ENCODE peak calls at places on chromosomes 7 and 10, in eight cellular contexts. One of them, this sample, is unnamed.

GRCh38 chr7:147492621-147493020 is 1097.9 kb upstream of the C7orf33 start:
- DNase-seq in stomach: no peak
- DNase-seq in SK-N-SH: no peak
- DNase-seq in kidney: no peak
- DNase-seq in breast epithelium: no peak
- DNase-seq in cardiac muscle cell: peak
- DNase-seq in CD4-positive, alpha-beta T cell: no peak
- DNase-seq in PC-9: no peak
- DNase-seq in this sample: no peak

GRCh38 chr7:130388671-130389070 is 8.4 kb downstream of the CPA1 start:
- DNase-seq in kidney: no peak
- DNase-seq in PC-9: no peak
- DNase-seq in CD4-positive, alpha-beta T cell: no peak
- DNase-seq in stomach: no peak
- DNase-seq in breast epithelium: no peak
- DNase-seq in cardiac muscle cell: no peak
- DNase-seq in SK-N-SH: no peak
- DNase-seq in this sample: no peak

GRCh38 chr7:101308245-101309085 is 13.1 kb downstream of the IFT22 start:
- DNase-seq in PC-9: peak
- DNase-seq in kidney: peak
- DNase-seq in CD4-positive, alpha-beta T cell: no peak
- DNase-seq in breast epithelium: peak
- DNase-seq in stomach: peak
- DNase-seq in cardiac muscle cell: peak
- DNase-seq in SK-N-SH: peak
- DNase-seq in this sample: peak

GRCh38 chr10:119509909-119510451 is 32.5 kb downstream of the RGS10 start:
- DNase-seq in SK-N-SH: peak
- DNase-seq in kidney: no peak
- DNase-seq in PC-9: peak
- DNase-seq in cardiac muscle cell: peak
- DNase-seq in breast epithelium: peak
- DNase-seq in stomach: peak
- DNase-seq in CD4-positive, alpha-beta T cell: no peak
- DNase-seq in this sample: no peak

GRCh38 chr10:106716375-106716774 is 448.1 kb downstream of the SORCS1 start:
- DNase-seq in kidney: no peak
- DNase-seq in CD4-positive, alpha-beta T cell: no peak
- DNase-seq in SK-N-SH: no peak
- DNase-seq in breast epithelium: no peak
- DNase-seq in PC-9: no peak
- DNase-seq in stomach: no peak
- DNase-seq in cardiac muscle cell: no peak
- DNase-seq in this sample: no peak

GRCh38 chr10:13712799-13713581 is 126.2 kb downstream of the PRPF18 start:
- DNase-seq in stomach: peak
- DNase-seq in SK-N-SH: no peak
- DNase-seq in cardiac muscle cell: peak
- DNase-seq in CD4-positive, alpha-beta T cell: no peak
- DNase-seq in kidney: peak
- DNase-seq in breast epithelium: no peak
- DNase-seq in PC-9: peak
- DNase-seq in this sample: peak

GRCh38 chr7:1372671-1373379 is 86.4 kb downstream of the MICALL2 start:
- DNase-seq in kidney: peak
- DNase-seq in breast epithelium: no peak
- DNase-seq in SK-N-SH: no peak
- DNase-seq in CD4-positive, alpha-beta T cell: no peak
- DNase-seq in PC-9: no peak
- DNase-seq in stomach: no peak
- DNase-seq in cardiac muscle cell: no peak
- DNase-seq in this sample: no peak

GRCh38 chr7:47515305-47515834 is 66.5 kb downstream of the TNS3 start:
- DNase-seq in PC-9: no peak
- DNase-seq in kidney: no peak
- DNase-seq in SK-N-SH: no peak
- DNase-seq in cardiac muscle cell: no peak
- DNase-seq in breast epithelium: no peak
- DNase-seq in CD4-positive, alpha-beta T cell: no peak
- DNase-seq in stomach: no peak
- DNase-seq in this sample: no peak

GRCh38 chr7:99694912-99695304 is 15.1 kb upstream of the CYP3A5 start:
- DNase-seq in cardiac muscle cell: no peak
- DNase-seq in stomach: no peak
- DNase-seq in SK-N-SH: no peak
- DNase-seq in PC-9: no peak
- DNase-seq in CD4-positive, alpha-beta T cell: no peak
- DNase-seq in kidney: no peak
- DNase-seq in breast epithelium: no peak
- DNase-seq in this sample: no peak

GRCh38 chr7:99694201-99694911 is 14.6 kb upstream of the CYP3A5 start:
- DNase-seq in CD4-positive, alpha-beta T cell: no peak
- DNase-seq in breast epithelium: no peak
- DNase-seq in cardiac muscle cell: no peak
- DNase-seq in stomach: no peak
- DNase-seq in PC-9: no peak
- DNase-seq in kidney: no peak
- DNase-seq in SK-N-SH: no peak
- DNase-seq in this sample: no peak

GRCh38 chr7:99693100-99693426 is 13.3 kb upstream of the CYP3A5 start:
- DNase-seq in PC-9: no peak
- DNase-seq in kidney: no peak
- DNase-seq in CD4-positive, alpha-beta T cell: no peak
- DNase-seq in stomach: no peak
- DNase-seq in SK-N-SH: no peak
- DNase-seq in cardiac muscle cell: no peak
- DNase-seq in breast epithelium: no peak
- DNase-seq in this sample: no peak

DNA sequence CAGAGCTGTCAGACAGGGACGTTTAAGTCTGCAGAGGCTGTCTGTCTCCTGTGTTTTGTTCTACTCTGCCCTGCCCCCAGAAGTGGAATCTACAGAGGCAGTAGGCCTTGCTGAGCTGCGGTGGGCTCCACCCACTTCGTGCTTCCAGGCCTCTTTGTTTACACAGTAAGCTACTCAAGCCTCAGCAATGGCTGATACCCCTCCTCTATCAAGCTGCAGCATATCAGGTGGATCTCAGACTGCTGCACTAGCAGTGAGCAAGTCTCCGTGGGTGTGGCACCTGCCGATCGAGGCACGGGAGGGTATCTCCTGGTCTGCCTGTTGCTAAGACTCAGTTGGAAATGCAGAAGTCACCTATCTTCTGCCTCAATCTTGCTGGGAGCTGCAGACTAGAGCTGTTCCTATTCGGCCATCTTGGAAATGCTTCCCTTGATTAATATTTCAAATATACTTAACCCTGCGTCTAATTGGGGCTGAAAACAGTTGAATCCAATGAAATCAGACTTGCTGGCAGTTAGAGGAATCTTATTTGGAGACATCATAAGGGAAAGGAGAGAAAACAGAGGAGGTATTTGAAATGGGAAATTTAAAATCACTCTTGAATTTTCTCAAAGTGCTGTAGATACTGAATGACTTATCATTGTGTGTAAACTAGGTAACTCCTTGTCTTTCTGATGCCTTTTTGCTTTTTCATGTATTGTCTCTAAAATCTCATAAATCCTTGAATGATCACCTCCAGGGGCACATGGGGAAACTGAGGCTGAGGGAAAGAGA is 13.8 kb upstream of the CYP3A5 start:
- DNase-seq in breast epithelium: no peak
- DNase-seq in kidney: no peak
- DNase-seq in CD4-positive, alpha-beta T cell: peak
- DNase-seq in cardiac muscle cell: no peak
- DNase-seq in PC-9: peak
- DNase-seq in SK-N-SH: no peak
- DNase-seq in stomach: peak
- DNase-seq in this sample: no peak
- TF ChIP-seq CTCF in breast epithelium: no peak
- TF ChIP-seq CTCF in kidney: no peak
- TF ChIP-seq CTCF in CD4-positive, alpha-beta T cell: no peak
- TF ChIP-seq CTCF in cardiac muscle cell: no peak
- TF ChIP-seq CTCF in PC-9: no peak
- TF ChIP-seq CTCF in SK-N-SH: no peak
- TF ChIP-seq CTCF in stomach: no peak
- TF ChIP-seq CTCF in this sample: no peak

DNA sequence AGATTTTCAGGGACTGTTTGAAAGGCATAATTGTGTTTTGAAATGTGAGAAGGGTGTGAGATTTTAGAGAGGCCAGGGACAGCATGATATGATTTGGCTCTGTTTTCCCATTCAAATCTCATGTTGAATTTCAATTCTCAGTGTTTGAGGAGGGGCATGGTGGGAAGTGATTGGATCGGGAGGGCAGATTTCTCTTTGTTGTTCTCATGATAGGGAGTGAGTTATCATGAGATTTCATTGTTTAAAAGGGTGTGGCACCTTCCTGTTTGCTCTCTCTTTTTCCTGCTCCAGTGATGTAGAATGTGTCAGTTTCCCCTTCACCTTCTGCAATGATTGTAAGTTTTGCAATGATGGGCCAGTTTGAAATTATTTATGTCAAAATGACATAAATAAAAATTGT is 113.0 kb upstream of the PCDH15 start:
- DNase-seq in SK-N-SH: no peak
- DNase-seq in stomach: no peak
- DNase-seq in breast epithelium: no peak
- DNase-seq in PC-9: no peak
- DNase-seq in CD4-positive, alpha-beta T cell: no peak
- DNase-seq in cardiac muscle cell: no peak
- DNase-seq in kidney: no peak
- DNase-seq in this sample: no peak
- H3K27ac ChIP-seq in SK-N-SH: no peak
- H3K27ac ChIP-seq in stomach: no peak
- H3K27ac ChIP-seq in breast epithelium: no peak
- H3K27ac ChIP-seq in PC-9: no peak
- H3K27ac ChIP-seq in CD4-positive, alpha-beta T cell: no peak
- H3K27ac ChIP-seq in cardiac muscle cell: no peak
- H3K27ac ChIP-seq in kidney: no peak
- H3K27ac ChIP-seq in this sample: no peak

GRCh38 chr10:15265558-15265957 is 97.1 kb upstream of the NMT2 start:
- DNase-seq in stomach: no peak
- DNase-seq in kidney: no peak
- DNase-seq in breast epithelium: no peak
- DNase-seq in CD4-positive, alpha-beta T cell: no peak
- DNase-seq in SK-N-SH: no peak
- DNase-seq in PC-9: no peak
- DNase-seq in cardiac muscle cell: no peak
- DNase-seq in this sample: no peak

GRCh38 chr10:15265076-15265475 is 96.6 kb upstream of the NMT2 start:
- DNase-seq in cardiac muscle cell: no peak
- DNase-seq in SK-N-SH: no peak
- DNase-seq in kidney: no peak
- DNase-seq in CD4-positive, alpha-beta T cell: no peak
- DNase-seq in breast epithelium: no peak
- DNase-seq in PC-9: no peak
- DNase-seq in stomach: no peak
- DNase-seq in this sample: no peak

GRCh38 chr10:15263657-15264323 is 95.3 kb upstream of the NMT2 start:
- DNase-seq in SK-N-SH: no peak
- DNase-seq in CD4-positive, alpha-beta T cell: no peak
- DNase-seq in breast epithelium: no peak
- DNase-seq in PC-9: no peak
- DNase-seq in stomach: no peak
- DNase-seq in cardiac muscle cell: no peak
- DNase-seq in kidney: no peak
- DNase-seq in this sample: no peak

GRCh38 chr10:15266117-15266516 is 97.6 kb upstream of the NMT2 start:
- DNase-seq in PC-9: no peak
- DNase-seq in breast epithelium: no peak
- DNase-seq in stomach: no peak
- DNase-seq in SK-N-SH: no peak
- DNase-seq in CD4-positive, alpha-beta T cell: no peak
- DNase-seq in cardiac muscle cell: no peak
- DNase-seq in kidney: no peak
- DNase-seq in this sample: no peak

DNA sequence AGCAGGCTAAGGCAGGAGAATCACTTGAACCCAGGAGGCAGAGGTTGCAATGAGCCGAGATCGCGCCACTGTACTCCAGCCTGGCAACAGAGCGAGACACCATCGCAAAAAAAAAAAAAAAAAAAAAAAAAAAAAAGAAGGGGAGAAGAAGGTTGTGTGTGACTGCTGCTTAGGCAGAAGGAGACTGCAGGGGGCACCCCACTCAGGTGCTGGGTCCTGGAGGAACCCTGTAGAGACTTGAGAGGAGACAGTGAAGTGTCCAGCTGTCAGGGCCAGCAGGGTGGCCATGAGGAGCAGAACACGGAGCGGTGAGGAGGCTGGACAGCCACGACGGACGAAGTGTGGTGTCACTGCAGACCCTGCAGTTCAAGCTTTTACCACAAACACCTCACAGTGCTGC is 99.0 kb upstream of the NMT2 start:
- DNase-seq in CD4-positive, alpha-beta T cell: no peak
- DNase-seq in breast epithelium: no peak
- DNase-seq in stomach: no peak
- DNase-seq in PC-9: no peak
- DNase-seq in SK-N-SH: no peak
- DNase-seq in kidney: no peak
- DNase-seq in cardiac muscle cell: peak
- DNase-seq in this sample: no peak
- TF ChIP-seq CTCF in CD4-positive, alpha-beta T cell: no peak
- TF ChIP-seq CTCF in breast epithelium: no peak
- TF ChIP-seq CTCF in stomach: no peak
- TF ChIP-seq CTCF in PC-9: no peak
- TF ChIP-seq CTCF in SK-N-SH: no peak
- TF ChIP-seq CTCF in kidney: no peak
- TF ChIP-seq CTCF in cardiac muscle cell: peak
- TF ChIP-seq CTCF in this sample: no peak

GRCh38 chr7:155358066-155358947 is 60.6 kb downstream of the INSIG1 start:
- DNase-seq in breast epithelium: no peak
- DNase-seq in cardiac muscle cell: no peak
- DNase-seq in kidney: peak
- DNase-seq in PC-9: no peak
- DNase-seq in stomach: no peak
- DNase-seq in CD4-positive, alpha-beta T cell: no peak
- DNase-seq in SK-N-SH: peak
- DNase-seq in this sample: no peak

GRCh38 chr7:155360495-155361362 is 63.1 kb downstream of the INSIG1 start:
- DNase-seq in breast epithelium: no peak
- DNase-seq in stomach: no peak
- DNase-seq in kidney: peak
- DNase-seq in cardiac muscle cell: no peak
- DNase-seq in PC-9: no peak
- DNase-seq in SK-N-SH: no peak
- DNase-seq in CD4-positive, alpha-beta T cell: no peak
- DNase-seq in this sample: no peak

GRCh38 chr7:155361363-155361680 is 63.6 kb downstream of the INSIG1 start:
- DNase-seq in breast epithelium: no peak
- DNase-seq in CD4-positive, alpha-beta T cell: no peak
- DNase-seq in SK-N-SH: no peak
- DNase-seq in kidney: no peak
- DNase-seq in PC-9: no peak
- DNase-seq in stomach: no peak
- DNase-seq in cardiac muscle cell: no peak
- DNase-seq in this sample: peak

GRCh38 chr7:155357573-155358041 is 59.9 kb downstream of the INSIG1 start:
- DNase-seq in breast epithelium: no peak
- DNase-seq in cardiac muscle cell: peak
- DNase-seq in SK-N-SH: no peak
- DNase-seq in stomach: no peak
- DNase-seq in CD4-positive, alpha-beta T cell: no peak
- DNase-seq in kidney: peak
- DNase-seq in PC-9: no peak
- DNase-seq in this sample: no peak

DNA sequence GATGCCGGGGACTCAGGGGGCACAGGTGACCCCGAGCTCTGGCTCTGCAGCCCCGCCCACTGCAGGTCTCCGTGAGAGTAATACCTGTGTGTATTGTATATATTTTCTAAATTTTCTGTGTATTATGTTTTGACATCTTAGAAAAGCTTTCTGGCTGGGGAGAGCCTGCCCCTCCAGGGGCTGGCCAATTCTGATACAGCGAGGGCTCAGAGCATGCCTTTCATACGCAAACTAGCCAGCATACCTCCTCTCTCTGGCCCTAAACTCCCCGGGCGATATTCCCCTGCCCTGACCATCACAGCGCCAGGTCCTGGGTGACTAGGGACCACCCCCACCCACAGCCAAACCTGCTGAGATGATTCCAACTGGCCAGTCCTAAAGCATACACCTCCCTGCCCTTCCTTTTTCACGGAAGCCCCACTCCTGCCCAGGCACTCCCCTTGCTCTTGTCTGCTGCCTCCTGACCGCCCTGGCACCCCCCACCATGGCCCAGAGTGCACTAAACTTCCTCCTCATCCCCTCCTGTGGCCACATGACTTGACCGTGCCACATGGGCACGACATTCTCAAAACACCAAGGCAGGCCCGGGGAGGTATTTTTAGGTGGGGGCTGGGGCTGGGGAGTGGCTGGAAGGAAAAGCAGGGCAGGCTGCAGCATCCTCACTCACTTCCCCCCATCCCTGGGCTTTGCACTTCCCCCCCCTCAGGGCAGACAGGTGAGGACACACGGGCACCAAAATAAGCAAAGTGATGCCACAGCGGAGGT is 61.5 kb downstream of the INSIG1 start:
- DNase-seq in PC-9: no peak
- DNase-seq in CD4-positive, alpha-beta T cell: no peak
- DNase-seq in kidney: peak
- DNase-seq in SK-N-SH: no peak
- DNase-seq in stomach: no peak
- DNase-seq in breast epithelium: no peak
- DNase-seq in cardiac muscle cell: no peak
- DNase-seq in this sample: no peak
- H3K27ac ChIP-seq in PC-9: no peak
- H3K27ac ChIP-seq in CD4-positive, alpha-beta T cell: no peak
- H3K27ac ChIP-seq in kidney: no peak
- H3K27ac ChIP-seq in SK-N-SH: no peak
- H3K27ac ChIP-seq in stomach: no peak
- H3K27ac ChIP-seq in breast epithelium: no peak
- H3K27ac ChIP-seq in cardiac muscle cell: no peak
- H3K27ac ChIP-seq in this sample: no peak

This sample was measured in RWPE2.